ENCODE peak calls at places on chromosomes 13 and 19, in nine cellular contexts. R, V, W, N, G, I, C, E and U are unnamed samples.

GRCh38 chr13:111639994-111640393 is 319.6 kb downstream of the TEX29 start:
- DNase-seq in R (no peak), I (no peak), C (no peak), V (no peak), E (no peak), N (peak), G (no peak), W (peak), U (no peak)

GRCh38 chr13:29524176-29524575 is 71.3 kb downstream of the SLC7A1 start:
- DNase-seq in G (no peak), V (no peak), E (no peak), R (no peak), N (no peak), C (peak), I (peak), W (no peak), U (no peak)

GRCh38 chr19:3333662-3334061 is 32.7 kb upstream of the NFIC start:
- DNase-seq in W (no peak), E (no peak), N (no peak), R (no peak), C (no peak), I (no peak), G (no peak), V (no peak), U (no peak)

GRCh38 chr13:112556600-112556999 is 31.4 kb downstream of the TUBGCP3 start:
- DNase-seq in I (no peak), G (no peak), C (no peak), V (no peak), R (no peak), N (no peak), E (no peak), W (no peak), U (no peak)

GRCh38 chr13:114275309-114275708 is 6.1 kb upstream of the UPF3A start:
- DNase-seq in V (peak), W (no peak), C (peak), R (no peak), I (no peak), G (no peak), N (no peak), E (no peak), U (no peak)

GRCh38 chr13:90800082-90800746 is 547.3 kb upstream of the MIR17HG start:
- DNase-seq in V (no peak), C (peak), E (no peak), R (no peak), W (no peak), G (no peak), N (peak), I (peak), U (no peak)

GRCh38 chr19:2865334-2866221 is 1.6 kb upstream of the ZNF556 start:
- DNase-seq in C (no peak), V (no peak), E (peak), N (no peak), W (no peak), G (no peak), I (no peak), R (no peak), U (no peak)

GRCh38 chr13:28474491-28475134 is 20.3 kb downstream of the FLT1 start:
- DNase-seq in G (no peak), I (no peak), E (peak), W (no peak), N (no peak), C (no peak), R (no peak), V (no peak), U (no peak)

GRCh38 chr13:109586509-109587346 is 199.7 kb downstream of the IRS2 start:
- DNase-seq in G (no peak), E (no peak), V (no peak), R (no peak), N (no peak), W (no peak), C (no peak), I (no peak), U (no peak)

GRCh38 chr19:3270908-3271307 is 46.4 kb downstream of the CELF5 start:
- DNase-seq in I (no peak), W (peak), E (peak), G (peak), N (no peak), C (no peak), V (peak), R (no peak), U (peak)